ENCODE peak calls at places on chromosomes 1 and 21, in nine cellular contexts. Q is fibroblast of lung, T is neural progenitor cell, H is GM23248, J is HCT116, I is NT2/D1, D is mesenchymal stem cell, N is GM12878, P is astrocyte. C is an unnamed sample.

GRCh38 chr21:40173833-40174232 is 306.6 kb downstream of the PCP4 start:
- DNase-seq in N (no peak), P (no peak), H (no peak), T (peak; percentile 43), Q (no peak), J (no peak), I (no peak), D (no peak), C (no peak)

GRCh38 chr1:32980080-32980479 is 15.5 kb upstream of the RNF19B start:
- DNase-seq in D (no peak), I (no peak), Q (no peak), H (no peak), T (no peak), N (no peak), J (no peak), P (no peak), C (no peak)

GRCh38 chr21:36850372-36850771 is 116.1 kb downstream of the HLCS start:
- DNase-seq in N (no peak), Q (no peak), I (no peak), P (no peak), T (no peak), H (no peak), J (no peak), D (no peak), C (no peak)

GRCh38 chr1:194786027-194786426 is 1599.6 kb upstream of the B3GALT2 start:
- DNase-seq in T (no peak), I (no peak), Q (no peak), H (no peak), J (no peak), P (no peak), N (no peak), D (no peak), C (no peak)

GRCh38 chr1:195908121-195908520 is 700.1 kb downstream of the KCNT2 start:
- DNase-seq in P (peak; percentile 1), H (peak; percentile 68), N (no peak), D (peak; percentile 12), T (no peak), J (no peak), I (no peak), Q (peak; percentile 2), C (no peak)

GRCh38 chr1:61812916-61813315 is 70.6 kb downstream of the PATJ start:
- DNase-seq in T (no peak), Q (peak; percentile 17), H (peak; percentile 4), D (no peak), P (no peak), N (no peak), J (no peak), I (no peak), C (no peak)

GRCh38 chr1:199857103-199857502 is 170.4 kb upstream of the NR5A2 start:
- DNase-seq in N (no peak), J (no peak), P (peak; percentile 7), T (no peak), Q (peak; percentile 16), D (peak; percentile 50), I (no peak), H (peak; percentile 56), C (no peak)

GRCh38 chr1:40626383-40626770 is 39.1 kb downstream of the RIMS3 start:
- DNase-seq in T (no peak), N (no peak), H (no peak), I (no peak), J (no peak), Q (no peak), D (no peak), P (no peak), C (no peak)

GRCh38 chr1:207335695-207336363 is 14.4 kb downstream of the CD55 start:
- DNase-seq in N (peak; percentile 91), Q (no peak), H (peak; percentile 64), I (no peak), J (no peak), D (peak; percentile 51), P (no peak), T (no peak), C (no peak)

GRCh38 chr1:205843031-205843859 is 6.7 kb downstream of the PM20D1 start:
- DNase-seq in D (no peak), P (no peak), Q (no peak), H (no peak), I (no peak), N (no peak), T (no peak), J (no peak), C (no peak)

DNA sequence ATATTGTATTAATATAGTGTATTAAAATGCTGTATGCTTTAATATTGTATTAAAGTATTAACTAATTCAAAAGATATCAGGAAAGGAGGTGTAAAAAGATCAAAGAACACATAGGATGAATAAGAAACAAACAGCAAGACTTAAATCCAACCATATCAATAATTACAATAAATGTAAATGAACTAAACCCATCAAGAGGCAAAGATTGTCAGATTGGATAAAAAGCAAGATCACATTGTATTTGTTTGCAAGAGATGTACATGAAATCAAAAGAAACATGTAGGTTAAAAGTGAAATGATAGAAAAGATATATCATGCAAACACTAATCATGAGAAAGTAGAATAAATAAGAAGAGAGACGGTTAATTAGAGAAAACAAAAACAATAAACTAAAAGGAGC is 34.1 kb upstream of the RAB3GAP2 start:
- DNase-seq in P (no peak), J (no peak), D (no peak), T (no peak), N (no peak), I (no peak), H (no peak), Q (no peak), C (no peak)
- H3K9ac ChIP-seq in P (no peak overlapping the region), J (no peak overlapping the region), D (no peak overlapping the region), T (no peak overlapping the region), N (no peak overlapping the region), I (no peak overlapping the region), H (no peak overlapping the region), Q (no peak overlapping the region), C (no peak overlapping the region)

DNA sequence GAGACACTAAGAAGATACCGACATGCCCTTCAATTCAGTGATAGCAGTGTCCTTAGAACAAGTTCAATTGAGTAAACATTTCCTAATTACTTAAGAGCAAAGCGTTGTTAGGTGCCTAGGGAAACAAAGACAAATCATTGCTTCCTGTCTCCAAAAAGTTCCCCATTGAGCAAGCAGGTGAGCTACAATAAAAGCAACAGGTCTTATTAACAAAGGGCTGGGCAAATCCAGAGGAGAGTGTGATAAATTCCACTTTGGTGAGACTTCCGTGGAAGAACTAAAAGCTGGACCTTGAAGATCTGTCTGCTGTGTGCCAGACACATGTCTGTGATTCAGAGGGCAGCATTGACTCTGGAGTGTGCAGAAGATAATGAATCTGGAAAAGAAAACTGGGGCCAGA is 1.9 kb upstream of the TUT4 start:
- DNase-seq in T (peak; percentile 42), J (no peak), D (peak; percentile 30), I (no peak), H (peak; percentile 61), P (peak; percentile 22), N (no peak), Q (peak; percentile 42), C (no peak)
- H3K9ac ChIP-seq in T (no peak overlapping the region), J (no peak overlapping the region), D (peak overlapping the region; percentile 91), I (peak overlapping the region; percentile 96), H (no peak overlapping the region), P (peak overlapping the region; percentile 92), N (no peak overlapping the region), Q (no peak overlapping the region), C (no peak overlapping the region)

DNA sequence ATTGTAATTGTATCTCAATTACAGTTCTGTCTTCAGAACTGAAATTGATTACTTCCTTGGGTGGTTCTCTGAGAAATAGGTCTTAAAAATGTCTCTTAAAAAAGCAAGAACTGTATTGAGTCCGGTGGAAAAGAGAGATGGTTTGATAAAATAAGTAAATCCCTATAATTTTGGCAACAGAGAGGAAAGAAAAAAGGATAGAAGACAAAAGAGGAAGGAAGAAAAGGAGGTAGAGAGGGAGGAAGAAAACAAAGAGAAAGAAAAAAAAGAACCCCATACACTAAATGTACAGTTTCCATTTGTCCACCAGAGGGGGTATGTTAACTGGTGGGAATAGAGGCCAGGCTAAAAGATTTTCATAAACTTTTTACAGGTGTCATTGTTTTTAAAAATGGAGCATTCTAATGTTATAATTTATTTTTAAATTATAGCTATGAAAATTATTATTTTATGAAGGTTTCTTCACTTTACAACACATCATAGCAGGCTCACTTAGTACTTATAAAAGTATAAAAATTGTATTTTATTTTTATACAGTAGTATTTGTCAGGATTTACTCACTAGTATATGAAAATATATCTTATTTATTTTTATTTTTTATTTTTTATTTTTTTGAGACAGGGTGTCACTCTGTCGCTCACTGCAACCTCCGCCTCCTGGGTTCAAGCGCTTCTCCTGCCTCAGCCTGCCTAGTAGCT is 2.1 kb upstream of the UBE2T start:
- DNase-seq in I (no peak), D (peak; percentile 63), N (no peak), Q (peak; percentile 29), J (peak; percentile 39), H (peak; percentile 73), T (peak; percentile 66), P (no peak), C (no peak)
- H3K9ac ChIP-seq in I (no peak overlapping the region), D (peak overlapping the region; percentile 70), N (no peak overlapping the region), Q (no peak overlapping the region), J (peak overlapping the region; percentile 35), H (peak overlapping the region; percentile 53), T (no peak overlapping the region), P (peak overlapping the region; percentile 34), C (no peak overlapping the region)

GRCh38 chr1:27564264-27564579 is 39.7 kb downstream of the AHDC1 start:
- DNase-seq in T (no peak), H (no peak), P (no peak), N (no peak), Q (no peak), I (no peak), D (no peak), J (no peak), C (no peak)
- H3K9ac ChIP-seq in T (no peak overlapping the region), H (peak overlapping the region; percentile 33), P (no peak overlapping the region), N (no peak overlapping the region), Q (no peak overlapping the region), I (peak overlapping the region; percentile 52), D (peak overlapping the region; percentile 44), J (peak overlapping the region; percentile 37), C (peak overlapping the region; percentile 15)

GRCh38 chr1:6906783-6907182 is 121.5 kb downstream of the CAMTA1 start:
- DNase-seq in D (no peak), N (no peak), H (no peak), P (no peak), J (no peak), Q (no peak), T (peak; percentile 40), I (no peak), C (no peak)
- H3K9ac ChIP-seq in D (no peak overlapping the region), N (no peak overlapping the region), H (no peak overlapping the region), P (no peak overlapping the region), J (no peak overlapping the region), Q (no peak overlapping the region), T (no peak overlapping the region), I (no peak overlapping the region), C (no peak overlapping the region)

DNA sequence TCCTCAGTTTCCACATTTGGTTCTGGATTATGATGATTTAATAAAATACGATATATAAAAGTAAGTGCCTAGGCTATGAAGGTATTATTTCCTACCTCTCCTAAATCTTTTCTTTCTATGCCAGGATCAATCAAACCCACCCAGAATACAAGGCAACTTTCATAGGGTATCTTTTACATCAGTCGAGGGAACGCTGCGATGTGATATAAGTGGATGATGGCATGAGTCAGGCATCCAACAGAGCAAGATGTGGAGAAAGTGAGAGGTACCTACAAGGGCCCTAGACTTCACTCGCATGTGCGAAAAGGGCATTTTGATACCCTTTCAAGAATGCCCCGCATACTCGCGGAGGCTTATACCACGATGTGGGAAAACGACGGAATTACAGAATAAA is 730 bp downstream of the TTLL7 start:
- DNase-seq in H (no peak), T (no peak), Q (peak; percentile 50), D (no peak), I (no peak), N (no peak), J (no peak), P (peak; percentile 34), C (no peak)
- H3K9ac ChIP-seq in H (no peak overlapping the region), T (no peak overlapping the region), Q (no peak overlapping the region), D (peak overlapping the region; percentile 97), I (peak overlapping the region; percentile 92), N (no peak overlapping the region), J (peak overlapping the region; percentile 71), P (peak overlapping the region; percentile 95), C (peak overlapping the region; percentile 76)

GRCh38 chr1:53944469-53945182 is 873 bp downstream of the IFT25 start:
- DNase-seq in J (no peak), N (no peak), I (no peak), D (peak; percentile 34), P (no peak), T (no peak), Q (no peak), H (peak; percentile 51), C (peak; percentile 28)
- H3K9ac ChIP-seq in J (peak overlapping the region; percentile 79), N (peak overlapping the region; percentile 89), I (peak overlapping the region; percentile 84), D (peak overlapping the region; percentile 97), P (peak overlapping the region; percentile 90), T (no peak overlapping the region), Q (peak overlapping the region; percentile 87), H (peak overlapping the region; percentile 95), C (peak overlapping the region; percentile 69)